ENCODE peak calls at places on chromosome 10, in six cellular contexts. One of them, this sample, is unnamed. For H3K4me1, the result is how much of the 10 kb centered on the place peaks cover.

GRCh38 chr10:114271014-114271778 is 32.1 kb downstream of the VWA2 start:
- DNase-seq in heart right ventricle: no peak
- DNase-seq in body of pancreas: no peak
- DNase-seq in HCT116: no peak
- DNase-seq in prostate gland: peak
- DNase-seq in A673: no peak
- DNase-seq in this sample: no peak

GRCh38 chr10:67175354-67175753 is 249.5 kb downstream of the LRRTM3 start:
- DNase-seq in heart right ventricle: no peak
- DNase-seq in body of pancreas: no peak
- DNase-seq in HCT116: no peak
- DNase-seq in prostate gland: no peak
- DNase-seq in A673: no peak
- DNase-seq in this sample: no peak

GRCh38 chr10:3435671-3436070 is 263.1 kb upstream of the PITRM1 start:
- DNase-seq in heart right ventricle: no peak
- DNase-seq in body of pancreas: no peak
- DNase-seq in HCT116: no peak
- DNase-seq in prostate gland: no peak
- DNase-seq in A673: no peak
- DNase-seq in this sample: no peak

GRCh38 chr10:131790021-131790420 is 110.8 kb upstream of the PPP2R2D start:
- DNase-seq in heart right ventricle: no peak
- DNase-seq in body of pancreas: no peak
- DNase-seq in HCT116: peak
- DNase-seq in prostate gland: no peak
- DNase-seq in A673: peak
- DNase-seq in this sample: no peak

GRCh38 chr10:43202657-43203490 is 64.0 kb downstream of the RASGEF1A start:
- DNase-seq in heart right ventricle: peak
- DNase-seq in body of pancreas: peak
- DNase-seq in HCT116: no peak
- DNase-seq in prostate gland: no peak
- DNase-seq in A673: no peak
- DNase-seq in this sample: no peak

GRCh38 chr10:6995846-6996245 is 415.0 kb downstream of the SFMBT2 start:
- DNase-seq in heart right ventricle: no peak
- DNase-seq in body of pancreas: no peak
- DNase-seq in HCT116: no peak
- DNase-seq in prostate gland: no peak
- DNase-seq in A673: no peak
- DNase-seq in this sample: no peak

GRCh38 chr10:93851169-93851568 is 42.6 kb upstream of the SLC35G1 start:
- DNase-seq in heart right ventricle: no peak
- DNase-seq in body of pancreas: no peak
- DNase-seq in HCT116: no peak
- DNase-seq in prostate gland: no peak
- DNase-seq in A673: no peak
- DNase-seq in this sample: no peak

GRCh38 chr10:62911210-62911963 is 95.2 kb upstream of the EGR2 start:
- DNase-seq in heart right ventricle: no peak
- DNase-seq in body of pancreas: peak
- DNase-seq in HCT116: no peak
- DNase-seq in prostate gland: no peak
- DNase-seq in A673: no peak
- DNase-seq in this sample: no peak

GRCh38 chr10:14329609-14330246 is 996 bp downstream of the FRMD4A start:
- DNase-seq in heart right ventricle: no peak
- DNase-seq in body of pancreas: no peak
- DNase-seq in HCT116: no peak
- DNase-seq in prostate gland: no peak
- DNase-seq in A673: no peak
- DNase-seq in this sample: no peak

GRCh38 chr10:48798486-48799254 is 114.0 kb downstream of the WDFY4 start:
- DNase-seq in heart right ventricle: no peak
- DNase-seq in body of pancreas: no peak
- DNase-seq in HCT116: no peak
- DNase-seq in prostate gland: no peak
- DNase-seq in A673: no peak
- DNase-seq in this sample: no peak

GRCh38 chr10:79068203-79068561 is 584 bp upstream of the ZMIZ1 start:
- DNase-seq in heart right ventricle: peak
- DNase-seq in body of pancreas: no peak
- DNase-seq in HCT116: no peak
- DNase-seq in prostate gland: no peak
- DNase-seq in A673: peak
- DNase-seq in this sample: no peak
- TF ChIP-seq CTCF in heart right ventricle: no peak
- TF ChIP-seq CTCF in body of pancreas: no peak
- TF ChIP-seq CTCF in HCT116: no peak
- TF ChIP-seq CTCF in prostate gland: no peak
- TF ChIP-seq CTCF in A673: peak
- TF ChIP-seq CTCF in this sample: peak

DNA sequence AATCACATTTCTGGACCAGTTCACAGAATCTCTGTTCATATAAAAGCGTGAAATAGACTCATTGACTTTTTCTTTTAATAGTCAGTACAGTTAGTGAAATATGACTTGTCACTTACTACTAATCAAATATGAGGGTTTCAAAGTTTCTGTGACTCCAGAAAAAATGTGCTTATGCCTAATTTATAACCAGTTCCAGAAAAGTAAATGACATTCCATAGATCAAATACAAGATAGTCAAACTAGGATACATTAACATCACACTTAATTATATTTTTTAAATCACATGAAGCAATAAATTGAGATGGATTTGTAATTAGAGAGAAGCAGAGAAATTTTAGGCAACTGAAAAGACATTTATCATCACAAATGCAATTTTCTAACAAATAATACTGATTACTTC is 491.4 kb downstream of the KIF20B start:
- DNase-seq in heart right ventricle: no peak
- DNase-seq in body of pancreas: no peak
- DNase-seq in HCT116: no peak
- DNase-seq in prostate gland: no peak
- DNase-seq in A673: no peak
- DNase-seq in this sample: no peak
- H3K4me3 ChIP-seq in heart right ventricle: no peak
- H3K4me3 ChIP-seq in body of pancreas: no peak
- H3K4me3 ChIP-seq in HCT116: no peak
- H3K4me3 ChIP-seq in prostate gland: no peak
- H3K4me3 ChIP-seq in A673: no peak
- H3K4me3 ChIP-seq in this sample: no peak

GRCh38 chr10:50250058-50250854 is 1.1 kb downstream of the ASAH2 start:
- DNase-seq in heart right ventricle: no peak
- DNase-seq in body of pancreas: no peak
- DNase-seq in HCT116: no peak
- DNase-seq in prostate gland: no peak
- DNase-seq in A673: no peak
- DNase-seq in this sample: no peak
- H3K4me1 ChIP-seq in heart right ventricle: under half
- H3K4me1 ChIP-seq in body of pancreas: under half
- H3K4me1 ChIP-seq in HCT116: under half
- H3K4me1 ChIP-seq in prostate gland: under half
- H3K4me1 ChIP-seq in A673: under half
- H3K4me1 ChIP-seq in this sample: under half

GRCh38 chr10:78033623-78034470 is at the start of gene RPS24:
- DNase-seq in heart right ventricle: peak
- DNase-seq in body of pancreas: peak
- DNase-seq in HCT116: peak
- DNase-seq in prostate gland: peak
- DNase-seq in A673: peak
- DNase-seq in this sample: peak

GRCh38 chr10:78029294-78030226 is at the start of gene POLR3A:
- DNase-seq in heart right ventricle: peak
- DNase-seq in body of pancreas: peak
- DNase-seq in HCT116: peak
- DNase-seq in prostate gland: peak
- DNase-seq in A673: peak
- DNase-seq in this sample: peak

GRCh38 chr10:78025685-78026364 is 3.5 kb downstream of the POLR3A start:
- DNase-seq in heart right ventricle: no peak
- DNase-seq in body of pancreas: no peak
- DNase-seq in HCT116: no peak
- DNase-seq in prostate gland: no peak
- DNase-seq in A673: no peak
- DNase-seq in this sample: no peak

GRCh38 chr10:78023741-78024140 is 5.6 kb downstream of the POLR3A start:
- DNase-seq in heart right ventricle: no peak
- DNase-seq in body of pancreas: no peak
- DNase-seq in HCT116: no peak
- DNase-seq in prostate gland: no peak
- DNase-seq in A673: no peak
- DNase-seq in this sample: no peak

DNA sequence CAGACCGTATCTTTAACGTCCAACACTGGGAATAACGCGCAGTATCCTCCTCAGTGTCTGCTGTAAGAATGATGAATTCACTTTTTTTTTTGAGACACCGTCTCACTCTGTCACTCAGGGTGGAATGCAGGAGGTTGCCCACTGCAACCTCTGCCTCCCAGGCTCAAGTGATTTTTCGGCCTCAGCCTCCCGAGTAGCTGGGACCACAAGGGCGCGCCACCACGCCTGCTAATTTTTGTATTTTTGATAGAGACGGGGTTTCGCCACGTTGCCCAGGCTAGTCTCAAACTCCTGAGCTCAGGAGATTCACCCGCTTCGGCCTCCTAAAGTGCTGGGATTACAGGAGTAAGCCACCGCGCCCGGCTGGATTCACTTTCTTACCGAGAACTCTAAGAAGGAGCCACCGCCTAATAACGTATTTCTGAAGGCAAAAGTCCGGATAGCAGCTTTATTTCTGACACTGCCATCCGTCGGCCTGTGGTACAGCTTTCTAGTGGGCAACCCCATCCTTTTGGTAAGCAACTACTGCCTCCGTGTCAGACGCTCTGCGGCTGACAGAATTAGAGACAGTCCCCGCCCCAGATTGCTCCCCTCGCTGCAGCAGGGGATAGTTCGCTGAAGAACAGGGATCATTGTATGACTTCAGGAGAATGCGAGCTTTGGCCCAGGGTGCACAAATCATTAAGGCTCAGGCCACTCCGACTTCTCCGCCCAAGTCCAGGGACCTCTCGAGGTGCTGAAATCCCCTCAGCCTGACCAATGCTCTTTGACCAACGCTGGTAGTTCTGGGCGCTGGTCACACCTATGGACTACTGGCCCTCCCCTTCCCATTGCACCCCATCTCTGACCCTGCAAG is 649 bp downstream of the POLR3A start:
- DNase-seq in heart right ventricle: peak
- DNase-seq in body of pancreas: peak
- DNase-seq in HCT116: no peak
- DNase-seq in prostate gland: no peak
- DNase-seq in A673: no peak
- DNase-seq in this sample: no peak
- TF ChIP-seq CTCF in heart right ventricle: no peak
- TF ChIP-seq CTCF in body of pancreas: no peak
- TF ChIP-seq CTCF in HCT116: no peak
- TF ChIP-seq CTCF in prostate gland: no peak
- TF ChIP-seq CTCF in A673: peak
- TF ChIP-seq CTCF in this sample: no peak

GRCh38 chr10:45557275-45557905 is 115.2 kb downstream of the ZFAND4 start:
- DNase-seq in heart right ventricle: no peak
- DNase-seq in body of pancreas: peak
- DNase-seq in HCT116: no peak
- DNase-seq in prostate gland: no peak
- DNase-seq in A673: no peak
- DNase-seq in this sample: no peak
- H3K4me3 ChIP-seq in heart right ventricle: no peak
- H3K4me3 ChIP-seq in body of pancreas: no peak
- H3K4me3 ChIP-seq in HCT116: no peak
- H3K4me3 ChIP-seq in prostate gland: no peak
- H3K4me3 ChIP-seq in A673: no peak
- H3K4me3 ChIP-seq in this sample: no peak

GRCh38 chr10:96275685-96276418 is 4.5 kb upstream of the BLNK start:
- DNase-seq in heart right ventricle: peak
- DNase-seq in body of pancreas: peak
- DNase-seq in HCT116: no peak
- DNase-seq in prostate gland: peak
- DNase-seq in A673: no peak
- DNase-seq in this sample: peak
- H3K4me1 ChIP-seq in heart right ventricle: under half
- H3K4me1 ChIP-seq in body of pancreas: under half
- H3K4me1 ChIP-seq in HCT116: under half
- H3K4me1 ChIP-seq in prostate gland: under half
- H3K4me1 ChIP-seq in A673: under half
- H3K4me1 ChIP-seq in this sample: under half

GRCh38 chr10:128245026-128245425 is 118.8 kb upstream of the MKI67 start:
- DNase-seq in heart right ventricle: no peak
- DNase-seq in body of pancreas: no peak
- DNase-seq in HCT116: no peak
- DNase-seq in prostate gland: no peak
- DNase-seq in A673: no peak
- DNase-seq in this sample: no peak

GRCh38 chr10:128247576-128247975 is 121.4 kb upstream of the MKI67 start:
- DNase-seq in heart right ventricle: no peak
- DNase-seq in body of pancreas: no peak
- DNase-seq in HCT116: no peak
- DNase-seq in prostate gland: no peak
- DNase-seq in A673: no peak
- DNase-seq in this sample: no peak

GRCh38 chr10:128237710-128238109 is 111.5 kb upstream of the MKI67 start:
- DNase-seq in heart right ventricle: no peak
- DNase-seq in body of pancreas: no peak
- DNase-seq in HCT116: no peak
- DNase-seq in prostate gland: no peak
- DNase-seq in A673: no peak
- DNase-seq in this sample: no peak

DNA sequence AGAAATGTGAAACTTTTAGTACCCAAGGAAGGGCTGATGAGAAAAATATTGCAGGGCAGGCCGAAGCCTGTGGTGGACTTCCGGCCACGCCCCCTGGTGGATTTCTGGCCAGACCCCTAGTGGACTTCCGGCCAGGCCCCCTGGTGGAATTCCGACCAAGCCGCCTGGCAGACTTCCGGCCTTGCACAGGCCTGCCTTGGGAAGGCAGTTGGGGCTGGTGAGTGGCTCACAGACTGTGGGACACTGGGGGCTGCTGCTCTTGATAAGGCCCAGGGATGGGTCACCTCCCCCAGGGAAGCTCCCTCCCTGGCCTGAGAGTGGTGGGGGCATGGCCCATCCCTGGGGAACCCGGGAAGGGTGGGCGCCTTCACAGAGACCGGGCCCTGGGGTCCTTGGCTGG is 116.4 kb upstream of the MKI67 start:
- DNase-seq in heart right ventricle: no peak
- DNase-seq in body of pancreas: no peak
- DNase-seq in HCT116: peak
- DNase-seq in prostate gland: no peak
- DNase-seq in A673: no peak
- DNase-seq in this sample: no peak
- TF ChIP-seq CTCF in heart right ventricle: no peak
- TF ChIP-seq CTCF in body of pancreas: no peak
- TF ChIP-seq CTCF in HCT116: peak
- TF ChIP-seq CTCF in prostate gland: no peak
- TF ChIP-seq CTCF in A673: no peak
- TF ChIP-seq CTCF in this sample: no peak